ENCODE peak calls at places on chromosomes 12 and 14, in four cellular contexts. D is GM12864, Q is fibroblast of mammary gland, A is skeletal muscle cell. B is an unnamed sample.

GRCh38 chr12:87827638-87828264 is 201.4 kb downstream of the C12orf50 start:
- DNase-seq in Q (peak; percentile 65), A (no peak), D (no peak), B (no peak)

GRCh38 chr14:70188292-70188607 is 501 bp downstream of the SLC8A3 start:
- DNase-seq in Q (no peak), A (no peak), D (no peak), B (no peak)

GRCh38 chr12:64186789-64187188 is 35.3 kb downstream of the KICS2 start:
- DNase-seq in Q (peak; percentile 62), D (no peak), A (no peak), B (no peak)

GRCh38 chr12:69150796-69151127 is 88.6 kb upstream of the CPSF6 start:
- DNase-seq in Q (peak; percentile 33), A (no peak), D (no peak), B (no peak)

GRCh38 chr14:91568626-91569025 is 58.5 kb upstream of the PPP4R3A start:
- DNase-seq in Q (no peak), A (no peak), D (no peak), B (no peak)

GRCh38 chr12:47821346-47821706 is 1.6 kb upstream of the HDAC7 start:
- DNase-seq in Q (peak; percentile 52), A (no peak), D (no peak), B (no peak)

GRCh38 chr12:118290130-118290529 is 82.6 kb downstream of the TAOK3 start:
- DNase-seq in A (no peak), D (no peak), Q (peak; percentile 33), B (no peak)

GRCh38 chr12:53726946-53727309 is 324 bp downstream of the CALCOCO1 start:
- DNase-seq in A (no peak), Q (peak; percentile 50), D (no peak), B (no peak)

GRCh38 chr14:91310620-91311283 is 66.2 kb upstream of the GPR68 start:
- DNase-seq in Q (no peak), A (no peak), D (no peak), B (no peak)

GRCh38 chr12:125100551-125101434 is 35.6 kb downstream of the AACS start:
- DNase-seq in D (no peak), A (no peak), Q (no peak), B (no peak)

GRCh38 chr12:92629349-92630065 is 73.3 kb upstream of the PLEKHG7 start:
- DNase-seq in D (no peak), Q (no peak), A (no peak), B (no peak)

GRCh38 chr14:97603201-97603600 is 806.0 kb downstream of the VRK1 start:
- DNase-seq in A (no peak), Q (no peak), D (no peak), B (no peak)

GRCh38 chr12:64633940-64634337 is 23.6 kb downstream of the RASSF3 start:
- DNase-seq in A (no peak), Q (peak; percentile 80), D (no peak), B (no peak)

GRCh38 chr12:59615392-59616165 is 19.8 kb downstream of the SLC16A7 start:
- DNase-seq in Q (no peak), A (no peak), D (no peak), B (no peak)

GRCh38 chr14:44945264-44945663 is 16.5 kb downstream of the KLHL28 start:
- DNase-seq in Q (peak; percentile 92), D (no peak), A (peak; percentile 24), B (no peak)

GRCh38 chr12:124856132-124856841 is 7.4 kb downstream of the SCARB1 start:
- DNase-seq in Q (no peak), A (no peak), D (no peak), B (no peak)

GRCh38 chr12:117587646-117588287 is 226.3 kb upstream of the NOS1 start:
- DNase-seq in A (no peak), D (no peak), Q (no peak), B (peak; percentile 35)

GRCh38 chr14:88422919-88423318 is 37.5 kb downstream of the SPATA7 start:
- DNase-seq in Q (peak; percentile 92), D (no peak), A (peak; percentile 31), B (no peak)

GRCh38 chr12:62919827-62920226 is 15.1 kb downstream of the PPM1H start:
- DNase-seq in Q (peak; percentile 70), A (peak; percentile 51), D (no peak), B (no peak)

GRCh38 chr12:116600959-116601358 is 41.8 kb downstream of the MAP1LC3B2 start:
- DNase-seq in D (no peak), Q (no peak), A (no peak), B (no peak)

GRCh38 chr14:69010632-69011031 is 31.5 kb upstream of the ACTN1 start:
- DNase-seq in A (peak; percentile 29), Q (peak; percentile 81), D (no peak), B (no peak)

GRCh38 chr14:52315355-52315718 is 1.2 kb downstream of the PTGER2 start:
- DNase-seq in D (no peak), Q (peak; percentile 22), A (no peak), B (no peak)

GRCh38 chr14:84657866-84658385 is 872.0 kb upstream of the FLRT2 start:
- DNase-seq in D (no peak), A (no peak), Q (no peak), B (no peak)

GRCh38 chr14:49975286-49975685 is 82.4 kb downstream of the ARF6 start:
- DNase-seq in A (peak; percentile 75), Q (peak; percentile 94), D (no peak), B (no peak)

GRCh38 chr12:121581681-121582439 is 1.0 kb upstream of the KDM2B start:
- DNase-seq in A (no peak), Q (peak; percentile 71), D (no peak), B (no peak)

GRCh38 chr12:73935817-73936216 is 601.8 kb upstream of the ATXN7L3B start:
- DNase-seq in A (no peak), D (no peak), Q (no peak), B (peak; percentile 0)

GRCh38 chr12:1197264-1198018 is 206.4 kb downstream of the ERC1 start:
- DNase-seq in D (no peak), Q (peak; percentile 21), A (no peak), B (no peak)

GRCh38 chr14:75125617-75126016 is 1.2 kb downstream of the NEK9 start:
- DNase-seq in A (peak; percentile 36), D (no peak), Q (peak; percentile 80), B (no peak)

DNA sequence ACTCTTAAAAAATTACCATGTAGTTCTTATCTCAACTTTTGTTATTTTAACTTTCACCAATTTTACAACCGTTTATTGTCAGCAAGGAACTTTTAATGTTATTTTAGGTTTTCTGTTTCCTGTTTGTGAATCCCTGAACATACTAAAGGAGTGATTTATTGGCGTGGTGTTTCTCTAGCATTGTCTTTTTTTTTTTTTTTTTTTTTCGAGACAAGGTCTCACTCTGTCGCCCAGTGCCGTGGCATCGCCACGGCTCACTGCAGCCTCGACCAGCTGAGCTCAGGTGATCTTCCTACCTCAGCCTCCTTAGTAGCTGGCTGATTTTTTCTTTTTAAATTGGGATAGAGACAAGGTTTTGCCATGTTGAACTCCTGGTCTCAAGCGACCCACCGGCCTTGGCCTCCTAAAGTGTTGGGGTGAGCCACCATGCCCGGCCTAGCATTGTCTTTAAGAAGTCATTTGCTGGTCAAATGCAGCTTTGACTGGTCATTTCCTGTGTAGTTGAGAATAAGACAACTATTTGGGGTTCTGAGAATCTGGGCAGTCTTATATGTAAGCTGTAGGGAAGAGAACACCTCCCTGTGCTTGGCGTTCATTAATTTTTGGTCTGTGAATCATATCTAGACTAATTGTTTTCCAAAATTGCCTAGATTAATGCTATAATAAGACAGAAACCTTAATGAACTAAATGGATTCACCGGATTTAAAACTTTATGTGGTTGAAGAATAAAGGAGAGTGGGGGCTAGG is 2.1 kb downstream of the WASHC4 start:
- DNase-seq in D (peak; percentile 42), Q (peak; percentile 27), A (no peak), B (no peak)
- H3K4me3 ChIP-seq in D (peak overlapping the region; percentile 92), Q (peak overlapping the region; percentile 73), A (peak overlapping the region; percentile 27), B (no peak overlapping the region)

DNA sequence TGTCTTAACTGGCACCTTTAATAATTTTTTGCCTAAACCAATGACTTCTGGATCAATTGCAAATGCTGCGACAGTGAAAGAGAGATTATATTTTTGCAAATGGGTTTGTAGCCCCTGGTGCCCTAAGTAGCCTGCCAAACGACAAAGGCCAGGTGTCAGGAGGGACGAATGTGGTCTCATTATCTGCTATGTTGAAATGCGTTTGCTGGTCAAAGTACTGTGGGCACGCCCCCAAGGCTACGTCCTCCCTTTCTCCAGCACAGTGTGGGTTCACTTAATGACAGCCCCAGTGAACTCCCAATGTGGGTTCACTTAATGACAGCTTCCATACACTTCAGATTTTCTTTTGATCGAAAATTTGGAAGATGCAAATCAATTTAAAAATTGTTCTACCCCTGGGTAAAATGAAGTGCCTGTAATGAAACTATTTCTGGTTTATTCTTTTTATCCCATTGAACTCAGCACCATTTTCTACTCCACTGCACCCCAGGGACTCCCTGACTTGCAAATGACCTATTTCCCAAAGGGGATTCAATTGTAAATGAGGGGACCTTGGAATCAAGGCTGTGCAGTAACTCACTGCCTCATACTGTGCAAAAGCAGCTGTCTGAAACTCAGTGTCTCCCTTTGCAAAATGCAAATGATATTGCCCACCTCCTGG is 1.4 kb downstream of the SERPINA11 start:
- DNase-seq in A (no peak), D (no peak), Q (no peak), B (no peak)
- H3K4me3 ChIP-seq in A (no peak overlapping the region), D (no peak overlapping the region), Q (no peak overlapping the region), B (no peak overlapping the region)

GRCh38 chr12:24554612-24555300 is 394.1 kb downstream of the BCAT1 start:
- DNase-seq in Q (no peak), A (no peak), D (no peak), B (no peak)
- H3K4me3 ChIP-seq in Q (no peak overlapping the region), A (no peak overlapping the region), D (no peak overlapping the region), B (no peak overlapping the region)

DNA sequence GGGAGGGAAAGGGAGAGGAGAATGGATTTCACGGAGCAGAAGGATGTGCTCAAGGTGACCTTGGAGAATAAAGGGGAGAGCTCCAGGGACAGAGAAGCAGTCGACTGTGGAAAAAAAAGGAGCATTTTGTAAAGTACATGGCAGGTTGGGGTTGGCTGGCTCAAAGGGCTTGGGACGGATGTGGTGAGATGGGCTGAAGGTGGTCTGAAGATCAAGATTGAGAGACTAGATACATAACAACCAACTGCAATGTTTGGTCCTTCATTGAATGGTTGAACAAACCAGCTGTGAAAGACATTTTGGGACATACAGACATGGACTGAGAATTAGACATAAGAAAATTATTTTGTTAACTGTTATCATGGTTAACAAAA is 1.6 kb upstream of the CD63 start:
- DNase-seq in A (no peak), Q (no peak), D (no peak), B (no peak)
- H3K4me3 ChIP-seq in A (peak overlapping the region; percentile 90), Q (peak overlapping the region; percentile 68), D (peak overlapping the region; percentile 75), B (peak overlapping the region; percentile 86)

GRCh38 chr14:55277972-55278740 is 6.9 kb downstream of the FBXO34 start:
- DNase-seq in D (peak; percentile 61), Q (no peak), A (no peak), B (peak; percentile 60)
- H3K4me3 ChIP-seq in D (no peak overlapping the region), Q (no peak overlapping the region), A (no peak overlapping the region), B (peak overlapping the region; percentile 9)

GRCh38 chr14:35340616-35341453 is 48.7 kb downstream of the PSMA6 start:
- DNase-seq in D (no peak), A (no peak), Q (no peak), B (no peak)
- H3K4me3 ChIP-seq in D (no peak overlapping the region), A (no peak overlapping the region), Q (no peak overlapping the region), B (no peak overlapping the region)

GRCh38 chr14:104722938-104723650 is 935 bp upstream of the ADSS1 start:
- DNase-seq in Q (no peak), A (no peak), D (no peak), B (no peak)

GRCh38 chr14:104724407-104724980 is 465 bp downstream of the ADSS1 start:
- DNase-seq in A (no peak), D (no peak), Q (peak; percentile 20), B (no peak)

GRCh38 chr14:104721704-104722431 is 2.2 kb upstream of the ADSS1 start:
- DNase-seq in A (no peak), D (no peak), Q (no peak), B (no peak)

GRCh38 chr14:104724981-104725771 is 1.1 kb downstream of the ADSS1 start:
- DNase-seq in A (no peak), D (no peak), Q (peak; percentile 28), B (no peak)

GRCh38 chr14:104723651-104724406 is at the start of gene ADSS1:
- DNase-seq in D (no peak), Q (no peak), A (no peak), B (peak; percentile 11)
- H3K4me3 ChIP-seq in D (peak within 1 kb of the TSS; percentile 69), Q (peak within 1 kb of the TSS; percentile 42), A (peak within 1 kb of the TSS; percentile 52), B (peak within 1 kb of the TSS; percentile 63)